ENCODE peak calls at places on chromosome 18, in seven cellular contexts. One of them, this sample, is unnamed.
A peak's percentile ranks its signal among the peaks of the same experiment; 100 is the strongest.

GRCh38 chr18:78780719-78781600 is 198.7 kb upstream of the SALL3 start:
- DNase-seq in MM.1S: no peak
- DNase-seq in cardiac muscle cell: no peak
- DNase-seq in upper lobe of right lung: no peak
- DNase-seq in adrenal gland: no peak
- DNase-seq in GM12878: no peak
- DNase-seq in K562: no peak
- DNase-seq in this sample: no peak

GRCh38 chr18:67682516-67682915 is 166.0 kb upstream of the DSEL start:
- DNase-seq in MM.1S: no peak
- DNase-seq in cardiac muscle cell: no peak
- DNase-seq in upper lobe of right lung: no peak
- DNase-seq in adrenal gland: no peak
- DNase-seq in GM12878: no peak
- DNase-seq in K562: no peak
- DNase-seq in this sample: no peak

GRCh38 chr18:79515944-79516351 is 120.2 kb downstream of the NFATC1 start:
- DNase-seq in MM.1S: no peak
- DNase-seq in cardiac muscle cell: no peak
- DNase-seq in upper lobe of right lung: peak; percentile 55
- DNase-seq in adrenal gland: no peak
- DNase-seq in GM12878: no peak
- DNase-seq in K562: peak; percentile 27
- DNase-seq in this sample: no peak

GRCh38 chr18:33755918-33756590 is 178.0 kb downstream of the ASXL3 start:
- DNase-seq in MM.1S: no peak
- DNase-seq in cardiac muscle cell: no peak
- DNase-seq in upper lobe of right lung: no peak
- DNase-seq in adrenal gland: peak; percentile 44
- DNase-seq in GM12878: no peak
- DNase-seq in K562: no peak
- DNase-seq in this sample: no peak

GRCh38 chr18:22826726-22827125 is 106.4 kb upstream of the RBBP8 start:
- DNase-seq in MM.1S: no peak
- DNase-seq in cardiac muscle cell: no peak
- DNase-seq in upper lobe of right lung: no peak
- DNase-seq in adrenal gland: no peak
- DNase-seq in GM12878: no peak
- DNase-seq in K562: no peak
- DNase-seq in this sample: no peak

GRCh38 chr18:22088029-22088428 is 81.4 kb upstream of the GATA6 start:
- DNase-seq in MM.1S: no peak
- DNase-seq in cardiac muscle cell: no peak
- DNase-seq in upper lobe of right lung: peak; percentile 82
- DNase-seq in adrenal gland: peak; percentile 72
- DNase-seq in GM12878: no peak
- DNase-seq in K562: no peak
- DNase-seq in this sample: no peak

GRCh38 chr18:55856191-55856590 is 268.2 kb upstream of the TCF4 start:
- DNase-seq in MM.1S: no peak
- DNase-seq in cardiac muscle cell: no peak
- DNase-seq in upper lobe of right lung: no peak
- DNase-seq in adrenal gland: no peak
- DNase-seq in GM12878: no peak
- DNase-seq in K562: no peak
- DNase-seq in this sample: no peak

GRCh38 chr18:44715841-44716240 is 35.2 kb downstream of the SETBP1 start:
- DNase-seq in MM.1S: no peak
- DNase-seq in cardiac muscle cell: no peak
- DNase-seq in upper lobe of right lung: no peak
- DNase-seq in adrenal gland: no peak
- DNase-seq in GM12878: no peak
- DNase-seq in K562: no peak
- DNase-seq in this sample: no peak

GRCh38 chr18:48409591-48410094 is 460 bp upstream of the ZBTB7C start:
- DNase-seq in MM.1S: no peak
- DNase-seq in cardiac muscle cell: peak; percentile 70
- DNase-seq in upper lobe of right lung: peak; percentile 82
- DNase-seq in adrenal gland: peak; percentile 76
- DNase-seq in GM12878: no peak
- DNase-seq in K562: peak; percentile 4
- DNase-seq in this sample: peak; percentile 69

GRCh38 chr18:48408727-48409590 is at the start of gene ZBTB7C:
- DNase-seq in MM.1S: peak; percentile 39
- DNase-seq in cardiac muscle cell: peak; percentile 85
- DNase-seq in upper lobe of right lung: peak; percentile 77
- DNase-seq in adrenal gland: peak; percentile 68
- DNase-seq in GM12878: no peak
- DNase-seq in K562: peak; percentile 8
- DNase-seq in this sample: peak; percentile 67

GRCh38 chr18:48412339-48412929 is 3.3 kb upstream of the ZBTB7C start:
- DNase-seq in MM.1S: peak; percentile 67
- DNase-seq in cardiac muscle cell: peak; percentile 72
- DNase-seq in upper lobe of right lung: no peak
- DNase-seq in adrenal gland: peak; percentile 42
- DNase-seq in GM12878: no peak
- DNase-seq in K562: peak; percentile 27
- DNase-seq in this sample: no peak

GRCh38 chr18:48408111-48408726 is 964 bp downstream of the ZBTB7C start:
- DNase-seq in MM.1S: no peak
- DNase-seq in cardiac muscle cell: peak; percentile 10
- DNase-seq in upper lobe of right lung: no peak
- DNase-seq in adrenal gland: peak; percentile 60
- DNase-seq in GM12878: no peak
- DNase-seq in K562: no peak
- DNase-seq in this sample: peak; percentile 30

DNA sequence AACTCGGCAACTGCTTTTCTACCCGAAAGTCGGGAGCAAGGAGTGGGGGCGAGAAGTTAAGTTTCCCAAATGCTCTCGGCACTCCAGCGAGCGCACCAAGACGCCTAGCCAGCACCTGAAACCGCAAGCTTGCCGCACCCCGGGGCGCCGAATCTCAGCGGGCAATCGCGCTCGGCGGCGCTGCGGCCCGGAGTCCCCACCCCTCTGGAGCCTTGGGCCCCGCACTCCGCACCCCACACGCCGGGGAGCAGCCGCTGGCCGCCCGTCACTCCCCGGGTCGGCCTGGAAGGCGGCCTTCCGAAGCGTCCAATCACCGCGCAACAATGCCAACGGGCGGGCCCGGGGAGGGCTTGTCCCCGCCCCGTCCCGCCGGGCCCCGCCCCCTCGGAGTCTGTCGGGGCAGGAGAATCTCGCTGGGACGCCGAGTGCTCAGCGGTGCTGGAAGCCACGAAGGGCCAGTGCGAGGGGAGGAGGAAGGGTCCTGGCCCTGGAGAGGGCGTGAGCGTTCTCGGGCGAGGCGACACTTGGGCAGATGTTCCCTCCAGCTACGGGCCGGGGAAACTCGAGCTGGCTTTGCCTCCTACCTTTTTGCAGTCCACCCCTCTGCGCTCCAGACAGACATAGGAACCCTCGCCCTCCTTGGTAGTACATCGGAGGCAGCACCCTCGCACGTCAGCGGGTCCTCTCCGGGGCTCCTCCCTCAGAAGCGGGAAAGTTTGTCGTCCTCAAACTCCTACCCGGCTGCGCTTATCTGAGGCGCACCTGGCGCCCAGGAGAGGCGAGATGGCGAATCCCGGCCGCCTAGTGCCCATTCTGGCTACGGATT is 1.1 kb upstream of the ZBTB7C start:
- DNase-seq in MM.1S: peak; percentile 91
- DNase-seq in cardiac muscle cell: peak; percentile 96
- DNase-seq in upper lobe of right lung: peak; percentile 97
- DNase-seq in adrenal gland: peak; percentile 96
- DNase-seq in GM12878: no peak
- DNase-seq in K562: peak; percentile 91
- DNase-seq in this sample: peak; percentile 94
- TF ChIP-seq CTCF in MM.1S: no peak
- TF ChIP-seq CTCF in cardiac muscle cell: no peak
- TF ChIP-seq CTCF in upper lobe of right lung: no peak
- TF ChIP-seq CTCF in adrenal gland: no peak
- TF ChIP-seq CTCF in GM12878: no peak
- TF ChIP-seq CTCF in K562: no peak
- TF ChIP-seq CTCF in this sample: no peak

GRCh38 chr18:10057401-10057800 is 143.6 kb downstream of the VAPA start:
- DNase-seq in MM.1S: no peak
- DNase-seq in cardiac muscle cell: no peak
- DNase-seq in upper lobe of right lung: no peak
- DNase-seq in adrenal gland: no peak
- DNase-seq in GM12878: no peak
- DNase-seq in K562: no peak
- DNase-seq in this sample: no peak

GRCh38 chr18:10059610-10060468 is 146.0 kb downstream of the VAPA start:
- DNase-seq in MM.1S: no peak
- DNase-seq in cardiac muscle cell: no peak
- DNase-seq in upper lobe of right lung: no peak
- DNase-seq in adrenal gland: no peak
- DNase-seq in GM12878: no peak
- DNase-seq in K562: no peak
- DNase-seq in this sample: no peak

GRCh38 chr18:10056506-10056905 is 142.7 kb downstream of the VAPA start:
- DNase-seq in MM.1S: no peak
- DNase-seq in cardiac muscle cell: no peak
- DNase-seq in upper lobe of right lung: no peak
- DNase-seq in adrenal gland: no peak
- DNase-seq in GM12878: no peak
- DNase-seq in K562: no peak
- DNase-seq in this sample: no peak

GRCh38 chr18:10060469-10060782 is 146.6 kb downstream of the VAPA start:
- DNase-seq in MM.1S: no peak
- DNase-seq in cardiac muscle cell: no peak
- DNase-seq in upper lobe of right lung: no peak
- DNase-seq in adrenal gland: no peak
- DNase-seq in GM12878: no peak
- DNase-seq in K562: no peak
- DNase-seq in this sample: no peak

DNA sequence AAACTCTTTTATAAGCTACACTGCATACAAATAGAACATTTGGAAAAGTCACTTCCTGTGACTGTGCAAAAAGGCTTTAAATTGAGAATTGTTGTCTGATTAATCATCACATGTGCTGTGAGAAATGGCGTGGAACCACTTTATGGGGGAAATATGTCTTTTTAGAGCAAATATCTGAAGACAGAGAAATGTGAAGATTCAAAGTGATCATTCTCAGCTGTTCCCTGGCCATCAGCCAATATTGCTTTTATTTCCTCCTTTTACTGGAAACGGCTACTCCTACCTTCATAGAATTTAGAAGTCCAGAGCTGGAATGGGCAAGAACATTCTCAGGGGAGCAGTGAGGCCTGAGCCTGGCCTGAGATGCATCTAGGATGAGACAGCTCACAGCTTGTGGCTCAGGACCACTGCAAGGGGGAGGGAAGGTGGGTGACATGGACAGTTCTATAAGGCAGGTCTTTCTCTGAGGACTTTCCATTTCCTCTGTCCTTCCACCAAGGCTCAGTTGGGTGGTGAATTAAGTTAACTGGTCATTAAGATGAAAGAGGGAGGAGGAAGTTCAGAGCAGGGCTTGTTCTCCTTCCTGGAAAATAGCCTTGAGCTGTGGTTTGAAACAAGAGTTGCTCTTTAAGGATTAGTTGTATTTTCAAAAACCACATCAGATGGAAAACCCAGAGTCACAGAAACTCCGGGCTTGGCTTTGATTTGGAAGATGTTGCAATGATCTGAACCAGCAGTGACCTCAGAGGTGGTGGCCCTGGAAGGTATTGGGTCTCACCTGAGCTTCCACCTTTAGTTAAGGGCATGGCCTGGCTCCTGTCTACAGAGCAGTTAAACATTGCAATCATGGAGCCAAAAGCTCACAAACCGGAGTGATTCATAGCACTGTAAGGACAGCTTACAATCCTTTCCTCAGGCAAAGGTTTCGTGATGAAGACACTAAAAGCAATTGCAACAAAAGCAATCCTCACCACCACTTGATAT is 144.3 kb downstream of the VAPA start:
- DNase-seq in MM.1S: no peak
- DNase-seq in cardiac muscle cell: no peak
- DNase-seq in upper lobe of right lung: no peak
- DNase-seq in adrenal gland: no peak
- DNase-seq in GM12878: no peak
- DNase-seq in K562: no peak
- DNase-seq in this sample: no peak
- H3K4me1 ChIP-seq in MM.1S: no peaks in the 10 kb centered on the region
- H3K4me1 ChIP-seq in cardiac muscle cell: peaks cover 8% of the 10 kb centered on the region
- H3K4me1 ChIP-seq in upper lobe of right lung: peaks cover 44% of the 10 kb centered on the region
- H3K4me1 ChIP-seq in adrenal gland: peaks cover 23% of the 10 kb centered on the region
- H3K4me1 ChIP-seq in GM12878: no peaks in the 10 kb centered on the region
- H3K4me1 ChIP-seq in K562: peaks cover 4% of the 10 kb centered on the region
- H3K4me1 ChIP-seq in this sample: no peaks in the 10 kb centered on the region

DNA sequence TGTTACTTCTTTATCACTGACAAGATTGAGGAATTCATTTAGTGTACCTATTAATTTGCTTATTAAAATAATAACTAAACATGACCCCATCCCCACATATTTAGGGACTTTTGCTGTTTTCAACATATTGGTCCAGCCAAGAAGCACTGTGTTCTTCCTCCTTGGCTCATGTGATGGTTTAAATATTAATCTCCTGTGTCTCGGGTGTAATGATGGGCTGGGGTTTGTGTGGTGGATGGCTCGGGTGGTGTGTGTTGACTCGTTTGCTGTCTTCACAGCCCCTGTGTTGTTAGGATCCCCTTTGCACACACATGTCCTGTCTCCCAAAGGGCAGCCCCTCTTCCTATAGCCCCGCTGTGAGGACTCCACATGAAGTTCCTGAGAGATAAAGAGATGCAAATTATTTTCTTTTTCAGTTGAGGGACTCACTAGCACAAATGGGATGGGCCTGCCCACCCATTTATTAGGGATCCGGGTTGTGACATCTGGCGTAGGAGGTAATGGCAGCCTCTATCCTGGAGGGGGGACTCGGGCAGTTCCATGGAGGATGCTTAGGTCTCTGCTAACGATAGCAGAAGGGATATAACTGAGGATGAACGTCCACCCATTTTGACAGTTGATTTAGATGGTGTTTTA is 53.4 kb downstream of the FHOD3 start:
- DNase-seq in MM.1S: no peak
- DNase-seq in cardiac muscle cell: no peak
- DNase-seq in upper lobe of right lung: no peak
- DNase-seq in adrenal gland: no peak
- DNase-seq in GM12878: no peak
- DNase-seq in K562: no peak
- DNase-seq in this sample: no peak
- TF ChIP-seq CTCF in MM.1S: no peak
- TF ChIP-seq CTCF in cardiac muscle cell: no peak
- TF ChIP-seq CTCF in upper lobe of right lung: no peak
- TF ChIP-seq CTCF in adrenal gland: no peak
- TF ChIP-seq CTCF in GM12878: no peak
- TF ChIP-seq CTCF in K562: no peak
- TF ChIP-seq CTCF in this sample: no peak

DNA sequence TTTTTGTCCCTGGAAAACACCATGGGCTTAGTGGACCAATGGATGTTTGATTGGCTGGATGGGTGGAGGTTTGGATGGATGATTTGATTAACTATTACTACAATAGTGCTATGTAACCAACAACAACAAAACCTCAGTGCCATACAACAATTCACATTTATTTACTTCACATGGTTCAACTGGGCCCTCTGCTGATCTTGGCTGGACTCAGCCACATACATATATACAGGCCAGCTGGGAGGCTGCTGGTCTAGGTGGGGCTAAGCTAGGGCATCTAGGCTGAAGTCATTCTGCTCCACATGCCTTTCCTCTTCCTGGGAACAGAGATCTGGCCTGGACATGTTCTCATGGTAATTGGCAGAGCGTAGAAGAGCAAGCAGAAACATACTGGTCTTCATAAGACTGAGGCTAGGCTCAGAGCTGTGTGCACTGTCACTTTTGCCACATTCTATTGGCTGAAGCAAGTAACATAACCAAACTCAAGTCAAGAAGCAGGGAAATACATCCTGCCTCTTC is 102.8 kb upstream of the RNF152 start:
- DNase-seq in MM.1S: no peak
- DNase-seq in cardiac muscle cell: no peak
- DNase-seq in upper lobe of right lung: no peak
- DNase-seq in adrenal gland: no peak
- DNase-seq in GM12878: no peak
- DNase-seq in K562: no peak
- DNase-seq in this sample: no peak
- H3K4me1 ChIP-seq in MM.1S: peaks cover 11% of the 10 kb centered on the region
- H3K4me1 ChIP-seq in cardiac muscle cell: peaks cover 10% of the 10 kb centered on the region
- H3K4me1 ChIP-seq in upper lobe of right lung: peaks cover 15% of the 10 kb centered on the region
- H3K4me1 ChIP-seq in adrenal gland: peaks cover 26% of the 10 kb centered on the region
- H3K4me1 ChIP-seq in GM12878: no peaks in the 10 kb centered on the region
- H3K4me1 ChIP-seq in K562: no peaks in the 10 kb centered on the region
- H3K4me1 ChIP-seq in this sample: no peaks in the 10 kb centered on the region